ENCODE peak calls at places on chromosome 10, in ten cellular contexts. F is hepatic stellate cell, U is GM10248, J is astrocyte of the spinal cord, K is RCC 7860, G is aorta, Z is amygdala, I is ureter, D is hypothalamus, O is ELR. W is an unnamed sample.

GRCh38 chr10:130993612-130994011 is 317.9 kb downstream of the TCERG1L start:
- DNase-seq in F (no peak), U (no peak), J (no peak), K (no peak), G (no peak), Z (no peak), I (no peak), D (no peak), O (no peak), W (no peak)

GRCh38 chr10:59090804-59091203 is 85.6 kb upstream of the PHYHIPL start:
- DNase-seq in F (no peak), U (no peak), J (no peak), K (no peak), G (no peak), Z (no peak), I (no peak), D (no peak), O (no peak), W (no peak)

GRCh38 chr10:60170250-60170649 is 219.4 kb downstream of the ANK3 start:
- DNase-seq in F (no peak), U (no peak), J (peak), K (no peak), G (no peak), Z (no peak), I (no peak), D (no peak), O (no peak), W (no peak)

GRCh38 chr10:21055339-21056135 is 158.4 kb upstream of the NEBL start:
- DNase-seq in F (no peak), U (no peak), J (no peak), K (no peak), G (no peak), Z (no peak), I (no peak), D (no peak), O (no peak), W (no peak)

GRCh38 chr10:62459072-62459471 is 84.9 kb downstream of the ZNF365 start:
- DNase-seq in F (peak), U (no peak), J (peak), K (no peak), G (no peak), Z (no peak), I (no peak), D (no peak), O (peak), W (no peak)

GRCh38 chr10:693506-693905 is 4.0 kb upstream of the DIP2C start:
- DNase-seq in F (no peak), U (no peak), J (no peak), K (no peak), G (no peak), Z (no peak), I (no peak), D (no peak), O (peak), W (no peak)

GRCh38 chr10:82691211-82691610 is 816.2 kb downstream of the NRG3 start:
- DNase-seq in F (no peak), U (no peak), J (no peak), K (no peak), G (no peak), Z (no peak), I (no peak), D (no peak), O (no peak), W (no peak)

GRCh38 chr10:43230909-43231522 is 35.8 kb downstream of the RASGEF1A start:
- DNase-seq in F (no peak), U (no peak), J (no peak), K (no peak), G (peak), Z (no peak), I (peak), D (no peak), O (no peak), W (peak)

GRCh38 chr10:85642421-85643170 is 724.0 kb downstream of the GRID1 start:
- DNase-seq in F (no peak), U (no peak), J (peak), K (peak), G (no peak), Z (no peak), I (no peak), D (no peak), O (peak), W (no peak)

GRCh38 chr10:3347413-3348147 is 175.0 kb upstream of the PITRM1 start:
- DNase-seq in F (no peak), U (no peak), J (no peak), K (no peak), G (no peak), Z (no peak), I (no peak), D (no peak), O (no peak), W (no peak)

GRCh38 chr10:86614853-86615252 is 39.5 kb upstream of the OPN4 start:
- DNase-seq in F (no peak), U (no peak), J (no peak), K (no peak), G (no peak), Z (no peak), I (no peak), D (no peak), O (no peak), W (no peak)

GRCh38 chr10:74705361-74705980 is 120.9 kb upstream of the KAT6B start:
- DNase-seq in F (no peak), U (no peak), J (no peak), K (no peak), G (no peak), Z (no peak), I (no peak), D (no peak), O (no peak), W (no peak)

GRCh38 chr10:15704581-15704968 is 15.1 kb downstream of the ITGA8 start:
- DNase-seq in F (no peak), U (no peak), J (peak), K (no peak), G (no peak), Z (no peak), I (no peak), D (no peak), O (peak), W (no peak)

GRCh38 chr10:119207367-119207668 is at the start of gene GRK5:
- DNase-seq in F (peak), U (peak), J (peak), K (peak), G (peak), Z (peak), I (peak), D (peak), O (peak), W (peak)

GRCh38 chr10:94546616-94547175 is 1.1 kb downstream of the HELLS start:
- DNase-seq in F (peak), U (no peak), J (peak), K (no peak), G (no peak), Z (no peak), I (no peak), D (no peak), O (peak), W (no peak)

GRCh38 chr10:93752761-93753160 is 5.0 kb upstream of the LGI1 start:
- DNase-seq in F (peak), U (no peak), J (peak), K (peak), G (no peak), Z (no peak), I (no peak), D (no peak), O (peak), W (no peak)

GRCh38 chr10:104045151-104046089 is 40.3 kb downstream of the COL17A1 start:
- DNase-seq in F (peak), U (peak), J (peak), K (peak), G (peak), Z (peak), I (no peak), D (no peak), O (peak), W (no peak)

GRCh38 chr10:130179640-130180039 is 43.4 kb downstream of the GLRX3 start:
- DNase-seq in F (peak), U (no peak), J (peak), K (no peak), G (no peak), Z (peak), I (no peak), D (no peak), O (peak), W (no peak)

GRCh38 chr10:133473270-133473669 is 19.5 kb downstream of the SCART1 start:
- DNase-seq in F (no peak), U (no peak), J (no peak), K (no peak), G (no peak), Z (no peak), I (no peak), D (no peak), O (no peak), W (no peak)

GRCh38 chr10:16843252-16843870 is 26.1 kb upstream of the RSU1 start:
- DNase-seq in F (peak), U (peak), J (peak), K (peak), G (no peak), Z (no peak), I (no peak), D (no peak), O (peak), W (no peak)

GRCh38 chr10:25811141-25811685 is 122.8 kb upstream of the MYO3A start:
- DNase-seq in F (no peak), U (no peak), J (no peak), K (no peak), G (no peak), Z (no peak), I (no peak), D (no peak), O (no peak), W (no peak)

GRCh38 chr10:30000802-30001571 is 58.4 kb downstream of the JCAD start:
- DNase-seq in F (peak), U (no peak), J (peak), K (peak), G (peak), Z (no peak), I (peak), D (no peak), O (peak), W (no peak)

GRCh38 chr10:130484912-130485180 is 348.7 kb downstream of the GLRX3 start:
- DNase-seq in F (no peak), U (no peak), J (no peak), K (no peak), G (no peak), Z (no peak), I (no peak), D (no peak), O (no peak), W (no peak)

GRCh38 chr10:86958109-86958830 is at the start of gene SNCG:
- DNase-seq in F (no peak), U (no peak), J (no peak), K (no peak), G (peak), Z (peak), I (no peak), D (no peak), O (no peak), W (no peak)

GRCh38 chr10:124693396-124693795 is 50.8 kb downstream of the FAM53B start:
- DNase-seq in F (no peak), U (no peak), J (no peak), K (no peak), G (no peak), Z (no peak), I (no peak), D (no peak), O (no peak), W (no peak)

GRCh38 chr10:79383974-79384606 is 36.8 kb downstream of the PPIF start:
- DNase-seq in F (no peak), U (peak), J (no peak), K (no peak), G (peak), Z (no peak), I (no peak), D (no peak), O (no peak), W (peak)